ENCODE peak calls at places on chromosomes 6 and 20, in nine cellular contexts. I is effector memory CD4-positive, alpha-beta T cell; T is tibial nerve; U is endodermal cell; E is heart right ventricle; P is mammary epithelial cell; D is body of pancreas; F is CD8-positive, alpha-beta T cell; W is A549. L is an unnamed sample. For H3K4me1, the result is how much of the 10 kb centered on the place peaks cover.

GRCh38 chr6:815348-815738 is 122.4 kb upstream of the EXOC2 start:
- DNase-seq in E (no peak), I (no peak), F (no peak), T (no peak), P (no peak), W (no peak), U (peak), D (peak), L (no peak)

GRCh38 chr6:166691199-166691598 is 64.1 kb upstream of the RPS6KA2 start:
- DNase-seq in P (peak), F (no peak), T (no peak), D (peak), W (no peak), U (no peak), I (no peak), E (peak), L (peak)

GRCh38 chr20:14406495-14406894 is 69.1 kb upstream of the FLRT3 start:
- DNase-seq in E (no peak), D (no peak), W (peak), I (no peak), F (no peak), T (no peak), P (peak), U (no peak), L (no peak)

GRCh38 chr6:64732888-64733287 is 974.1 kb downstream of the EYS start:
- DNase-seq in E (no peak), W (no peak), I (no peak), D (no peak), U (no peak), T (no peak), P (peak), F (no peak), L (no peak)

GRCh38 chr6:34580707-34581560 is 24.8 kb upstream of the SPDEF start:
- DNase-seq in T (no peak), E (no peak), U (no peak), W (no peak), I (no peak), D (no peak), F (no peak), P (no peak), L (no peak)

GRCh38 chr6:14058735-14059134 is 58.8 kb upstream of the CD83 start:
- DNase-seq in F (no peak), W (no peak), P (no peak), E (no peak), U (no peak), D (no peak), I (no peak), T (no peak), L (no peak)

GRCh38 chr6:81476881-81477280 is 275.6 kb downstream of the TENT5A start:
- DNase-seq in F (no peak), I (no peak), D (no peak), T (no peak), E (no peak), P (no peak), U (no peak), W (no peak), L (no peak)

GRCh38 chr6:40881501-40881900 is 157.5 kb downstream of the UNC5CL start:
- DNase-seq in T (no peak), D (no peak), U (no peak), P (no peak), W (no peak), I (no peak), E (no peak), F (no peak), L (no peak)

GRCh38 chr6:135183532-135184440 is 2.7 kb downstream of the MYB start:
- DNase-seq in T (no peak), I (peak), W (peak), E (no peak), U (peak), F (peak), D (peak), P (peak), L (no peak)

GRCh38 chr6:28165566-28165965 is 23.9 kb downstream of the ZKSCAN8 start:
- DNase-seq in T (no peak), F (no peak), W (no peak), I (no peak), P (no peak), U (no peak), D (no peak), E (no peak), L (no peak)

GRCh38 chr6:164042212-164042611 is 627.7 kb downstream of the QKI start:
- DNase-seq in F (no peak), W (no peak), P (no peak), D (no peak), I (no peak), E (no peak), U (no peak), T (no peak), L (no peak)

GRCh38 chr6:52523363-52524207 is 53.3 kb downstream of the TRAM2 start:
- DNase-seq in I (no peak), P (no peak), U (no peak), D (no peak), F (no peak), E (no peak), W (no peak), T (no peak), L (no peak)

GRCh38 chr6:163507965-163508364 is 93.4 kb downstream of the QKI start:
- DNase-seq in W (no peak), T (no peak), E (no peak), P (no peak), D (no peak), F (no peak), U (no peak), I (no peak), L (no peak)

GRCh38 chr6:138229663-138230194 is 11.4 kb upstream of the PBOV1 start:
- DNase-seq in F (no peak), D (no peak), W (no peak), T (no peak), I (no peak), U (no peak), P (no peak), E (no peak), L (no peak)

GRCh38 chr6:138229072-138229471 is 10.8 kb upstream of the PBOV1 start:
- DNase-seq in E (no peak), F (no peak), T (no peak), W (no peak), P (no peak), I (no peak), U (no peak), D (no peak), L (no peak)

GRCh38 chr6:138234363-138234762 is 16.1 kb upstream of the PBOV1 start:
- DNase-seq in W (no peak), E (no peak), T (no peak), P (peak), F (no peak), D (no peak), I (no peak), U (no peak), L (no peak)

GRCh38 chr6:138231399-138231886 is 13.2 kb upstream of the PBOV1 start:
- DNase-seq in F (no peak), U (no peak), T (no peak), W (no peak), D (peak), E (no peak), I (no peak), P (peak), L (no peak)

GRCh38 chr6:138230759-138231398 is 12.6 kb upstream of the PBOV1 start:
- DNase-seq in P (no peak), F (no peak), W (no peak), E (no peak), T (no peak), D (no peak), I (no peak), U (no peak), L (no peak)
- H3K4me1 ChIP-seq in P (under half), F (under half), W (under half), E (under half), T (under half), D (half or more), I (under half), U (under half), L (under half)

GRCh38 chr6:44059359-44060342 is 67.6 kb downstream of the MRPL14 start:
- DNase-seq in F (no peak), I (no peak), E (peak), T (no peak), W (no peak), P (peak), U (no peak), D (no peak), L (no peak)

GRCh38 chr6:44058617-44059358 is 68.5 kb downstream of the MRPL14 start:
- DNase-seq in P (peak), T (no peak), I (no peak), U (no peak), D (peak), W (peak), E (peak), F (no peak), L (peak)

GRCh38 chr6:44057238-44057930 is 69.9 kb downstream of the MRPL14 start:
- DNase-seq in E (no peak), F (no peak), D (no peak), T (no peak), U (no peak), W (no peak), P (peak), I (no peak), L (no peak)

GRCh38 chr6:44056392-44057237 is 70.6 kb downstream of the MRPL14 start:
- DNase-seq in U (no peak), T (no peak), E (peak), I (no peak), D (no peak), W (no peak), P (peak), F (no peak), L (peak)

GRCh38 chr6:44057931-44058616 is 69.2 kb downstream of the MRPL14 start:
- DNase-seq in I (no peak), F (no peak), W (no peak), E (no peak), U (no peak), P (no peak), T (peak), D (no peak), L (no peak)
- H3K4me1 ChIP-seq in I (under half), F (under half), W (half or more), E (under half), U (under half), P (half or more), T (under half), D (under half), L (half or more)

GRCh38 chr20:21504323-21504722 is 9.5 kb downstream of the NKX2-2 start:
- DNase-seq in U (no peak), P (no peak), I (no peak), F (no peak), D (no peak), W (no peak), E (no peak), T (no peak), L (peak)

GRCh38 chr20:21503345-21503744 is 10.5 kb downstream of the NKX2-2 start:
- DNase-seq in F (no peak), U (no peak), W (no peak), P (peak), E (no peak), T (no peak), I (no peak), D (no peak), L (no peak)

GRCh38 chr20:21507275-21508229 is 6.3 kb downstream of the NKX2-2 start:
- DNase-seq in T (no peak), E (no peak), P (no peak), F (no peak), W (no peak), I (no peak), D (no peak), U (no peak), L (no peak)

GRCh38 chr20:21505810-21506530 is 7.9 kb downstream of the NKX2-2 start:
- DNase-seq in D (no peak), T (no peak), P (peak), I (peak), E (peak), W (peak), F (peak), U (peak), L (no peak)

DNA sequence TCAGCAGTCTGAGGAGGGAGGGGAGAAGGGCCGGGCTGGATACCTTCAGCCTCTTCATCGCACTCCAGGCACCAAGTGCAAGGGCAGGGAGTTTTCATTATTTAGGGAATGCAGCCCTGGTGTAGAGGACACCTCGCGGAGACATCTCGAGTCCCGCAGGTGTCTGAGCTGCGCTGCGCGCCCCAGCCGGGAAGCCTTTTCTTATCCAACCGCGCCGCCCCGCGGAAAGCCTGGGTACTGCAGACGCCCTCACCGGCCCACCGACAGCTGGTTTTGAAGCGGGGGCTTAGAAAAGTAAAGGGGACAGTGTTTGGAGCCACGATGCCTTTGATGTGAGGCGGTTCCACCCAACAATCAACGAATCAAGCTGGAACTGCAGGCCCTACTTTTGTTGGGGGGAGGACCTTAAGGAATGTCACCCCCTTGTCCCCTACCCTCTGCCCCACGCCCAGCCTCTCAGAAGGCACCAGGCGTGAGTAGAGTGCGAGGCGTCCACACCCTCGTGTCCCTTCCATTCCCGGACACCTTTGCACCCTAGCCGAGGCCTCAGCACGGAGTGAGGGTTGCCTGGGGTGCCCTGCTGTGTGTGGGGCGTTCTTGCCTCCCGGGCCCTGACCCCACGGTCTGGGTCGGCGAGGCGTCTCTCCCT is 8.6 kb downstream of the NKX2-2 start:
- DNase-seq in U (peak), F (peak), P (peak), T (peak), W (peak), I (peak), D (peak), E (peak), L (peak)
- H3K4me1 ChIP-seq in U (under half), F (under half), P (under half), T (under half), W (under half), I (under half), D (under half), E (under half), L (under half)

DNA sequence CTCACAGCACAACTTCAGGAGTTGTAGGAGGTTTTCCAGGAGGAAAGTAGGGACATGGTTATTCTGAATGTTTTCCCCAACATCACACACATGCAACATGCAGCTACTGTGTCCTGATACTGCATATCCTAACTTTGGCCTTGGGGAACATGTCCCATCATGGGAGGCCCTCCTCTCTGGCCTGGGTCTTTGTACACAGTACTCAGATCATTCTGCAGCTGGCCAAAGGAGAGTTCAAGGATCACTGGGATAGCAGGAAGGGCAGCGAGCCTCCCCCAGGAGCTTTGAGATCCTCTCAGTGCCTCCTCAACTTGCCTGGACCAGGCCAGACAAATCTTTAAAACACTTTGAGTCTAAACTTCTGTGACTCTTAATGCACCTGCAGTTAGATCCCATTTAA is 12.9 kb downstream of the CASS4 start:
- DNase-seq in E (no peak), D (no peak), P (no peak), W (no peak), F (no peak), U (no peak), T (no peak), I (no peak), L (no peak)
- H3K4me1 ChIP-seq in E (under half), D (under half), P (under half), W (under half), F (half or more), U (under half), T (under half), I (under half), L (under half)

GRCh38 chr6:11277275-11278206 is 45.1 kb upstream of the NEDD9 start:
- DNase-seq in D (peak), W (peak), E (no peak), U (peak), F (no peak), T (no peak), I (peak), P (peak), L (no peak)

GRCh38 chr6:11276911-11277274 is 44.4 kb upstream of the NEDD9 start:
- DNase-seq in F (no peak), T (no peak), U (no peak), E (no peak), P (no peak), D (no peak), W (no peak), I (no peak), L (no peak)

GRCh38 chr6:11276228-11276627 is 43.8 kb upstream of the NEDD9 start:
- DNase-seq in E (no peak), P (no peak), W (no peak), F (no peak), D (no peak), I (no peak), T (no peak), U (no peak), L (no peak)

GRCh38 chr6:11273406-11274065 is 41.1 kb upstream of the NEDD9 start:
- DNase-seq in U (no peak), T (no peak), W (peak), I (no peak), P (no peak), D (no peak), F (no peak), E (no peak), L (no peak)

DNA sequence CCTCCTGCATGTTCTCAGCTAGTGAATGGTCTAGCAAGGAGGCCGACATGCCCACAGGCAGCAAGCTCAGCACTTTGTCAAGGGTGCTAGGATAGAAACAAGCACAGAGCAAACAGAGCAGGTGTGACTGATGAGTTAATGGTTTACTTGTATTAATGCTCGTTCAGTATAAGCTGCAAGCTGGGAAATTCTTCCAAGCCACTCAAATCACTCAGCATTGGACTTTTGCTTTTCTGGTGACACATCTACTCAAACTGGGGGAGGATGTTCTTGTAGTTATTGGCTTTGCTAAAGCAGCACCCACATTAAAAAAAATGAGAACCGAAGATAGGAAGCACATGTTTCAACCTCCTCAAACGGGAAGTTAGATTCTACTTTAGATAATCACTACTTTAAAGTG is 43.1 kb upstream of the NEDD9 start:
- DNase-seq in D (peak), U (no peak), I (no peak), T (no peak), E (no peak), W (peak), P (no peak), F (no peak), L (no peak)
- H3K4me1 ChIP-seq in D (under half), U (under half), I (under half), T (under half), E (under half), W (half or more), P (under half), F (under half), L (under half)

GRCh38 chr6:168609026-168609685 is 168.2 kb downstream of the SMOC2 start:
- DNase-seq in W (no peak), D (no peak), P (no peak), I (no peak), F (no peak), E (no peak), U (no peak), T (no peak), L (no peak)

GRCh38 chr6:168608113-168608400 is 167.1 kb downstream of the SMOC2 start:
- DNase-seq in P (no peak), W (no peak), F (no peak), D (no peak), E (no peak), T (no peak), U (no peak), I (no peak), L (no peak)

GRCh38 chr6:168605964-168606363 is 165.0 kb downstream of the SMOC2 start:
- DNase-seq in E (no peak), D (no peak), I (no peak), W (no peak), F (no peak), T (no peak), P (no peak), U (no peak), L (no peak)

GRCh38 chr6:168606722-168607121 is 165.7 kb downstream of the SMOC2 start:
- DNase-seq in T (no peak), W (no peak), F (no peak), U (no peak), E (no peak), D (no peak), P (no peak), I (no peak), L (no peak)

DNA sequence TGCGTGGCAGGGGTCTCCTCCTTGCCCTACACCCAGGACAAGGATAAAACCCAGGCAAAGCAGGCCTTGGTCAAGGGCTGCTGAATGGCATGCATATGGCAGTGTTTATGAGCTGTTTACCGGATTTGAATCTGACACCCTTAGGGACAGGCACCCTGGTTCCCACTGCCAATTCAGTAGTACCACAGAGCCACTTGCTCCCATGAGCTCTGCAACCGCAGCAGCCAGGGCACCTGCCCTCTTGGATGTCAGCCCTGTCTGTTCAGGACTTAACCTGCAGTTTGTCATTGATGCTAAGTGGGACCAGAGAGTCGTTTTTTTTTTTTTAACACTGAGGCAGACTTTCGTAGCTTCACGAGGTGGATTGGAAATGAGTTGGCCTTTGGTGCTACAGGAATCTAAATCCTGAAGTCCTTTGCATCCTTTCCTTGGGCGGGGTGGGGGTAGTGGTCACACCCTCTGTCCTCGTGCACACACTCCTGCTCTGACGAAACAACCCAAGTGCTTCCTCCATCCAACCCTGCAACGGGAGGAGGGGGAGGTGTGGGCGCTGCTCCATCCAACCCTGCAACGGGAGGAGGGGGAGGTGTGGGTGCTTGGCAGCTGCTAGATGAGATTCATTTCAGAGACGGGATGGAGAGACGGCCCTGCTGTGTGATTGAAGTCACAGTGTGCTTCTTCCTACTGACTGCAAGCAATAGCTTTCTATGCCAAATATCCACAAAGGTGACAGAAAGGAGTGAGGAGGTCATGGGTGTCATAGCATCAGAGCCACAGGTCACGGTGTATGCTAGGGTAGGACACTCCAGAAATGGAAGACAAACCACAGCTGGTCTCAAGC is 166.5 kb downstream of the SMOC2 start:
- DNase-seq in F (no peak), D (no peak), I (no peak), P (no peak), T (no peak), U (no peak), E (no peak), W (no peak), L (no peak)
- H3K4me1 ChIP-seq in F (under half), D (under half), I (under half), P (under half), T (under half), U (under half), E (under half), W (under half), L (under half)